ENCODE peak calls at places on chromosomes 5 and 9, in six cellular contexts. N is K562, D is spleen, A is right lobe of liver, W is esophagus squamous epithelium, I is IMR-90. R is an unnamed sample.

GRCh38 chr5:34656700-34657549 is 797 bp downstream of the RAI14 start:
- DNase-seq in W (no peak), I (no peak), D (no peak), A (peak; percentile 58), N (peak; percentile 61), R (peak; percentile 21)

GRCh38 chr9:80242022-80242421 is 670.3 kb downstream of the TLE4 start:
- DNase-seq in I (no peak), N (no peak), A (no peak), D (no peak), W (no peak), R (no peak)

GRCh38 chr5:76527685-76528161 is 95.5 kb downstream of the F2RL2 start:
- DNase-seq in N (no peak), W (no peak), A (no peak), I (peak; percentile 17), D (no peak), R (no peak)

GRCh38 chr5:5537426-5537825 is 114.9 kb downstream of the ICE1 start:
- DNase-seq in D (no peak), I (no peak), N (no peak), W (no peak), A (no peak), R (no peak)

GRCh38 chr5:17105744-17106450 is 111.5 kb upstream of the BASP1 start:
- DNase-seq in I (peak; percentile 84), W (no peak), N (no peak), A (no peak), D (no peak), R (no peak)

GRCh38 chr5:51500-51823 is 40.5 kb upstream of the PLEKHG4B start:
- DNase-seq in W (no peak), A (no peak), D (no peak), I (no peak), N (no peak), R (no peak)

GRCh38 chr9:134781895-134782294 is 98.7 kb upstream of the FCN2 start:
- DNase-seq in D (no peak), I (no peak), N (peak; percentile 23), W (no peak), A (no peak), R (no peak)

GRCh38 chr9:81999806-82000205 is 11.2 kb downstream of the SPATA31D1 start:
- DNase-seq in N (no peak), I (no peak), W (no peak), D (no peak), A (no peak), R (no peak)

GRCh38 chr9:75101004-75101601 is 12.8 kb downstream of the OSTF1 start:
- DNase-seq in N (no peak), D (no peak), W (no peak), A (peak; percentile 61), I (no peak), R (no peak)

GRCh38 chr5:59607126-59607807 is 286.3 kb downstream of the PDE4D start:
- DNase-seq in D (no peak), W (no peak), I (no peak), A (no peak), N (no peak), R (no peak)

GRCh38 chr5:178285399-178286225 is 53.0 kb upstream of the PHYKPL start:
- DNase-seq in D (peak; percentile 55), N (no peak), I (no peak), W (no peak), A (peak; percentile 49), R (no peak)

GRCh38 chr9:36166150-36166927 is 2.8 kb upstream of the CCIN start:
- DNase-seq in W (no peak), N (peak; percentile 81), A (peak; percentile 85), I (peak; percentile 81), D (peak; percentile 96), R (peak; percentile 95)

GRCh38 chr5:176608142-176608705 is 1.7 kb downstream of the GPRIN1 start:
- DNase-seq in N (no peak), A (no peak), I (no peak), D (no peak), W (no peak), R (no peak)

GRCh38 chr5:154366353-154366752 is 79.4 kb upstream of the SAP30L start:
- DNase-seq in I (peak; percentile 82), N (no peak), W (no peak), A (no peak), D (no peak), R (no peak)

GRCh38 chr5:59174248-59174844 is 591.5 kb downstream of the RAB3C start:
- DNase-seq in D (no peak), W (no peak), I (peak; percentile 87), A (no peak), N (peak; percentile 44), R (no peak)

GRCh38 chr9:18327106-18327505 is 146.8 kb upstream of the ADAMTSL1 start:
- DNase-seq in N (no peak), W (no peak), A (no peak), I (no peak), D (no peak), R (no peak)

GRCh38 chr5:6527749-6528455 is 79.2 kb downstream of the UBE2QL1 start:
- DNase-seq in I (no peak), D (no peak), W (no peak), N (no peak), A (no peak), R (no peak)

GRCh38 chr5:2861605-2862004 is 110.1 kb upstream of the IRX2 start:
- DNase-seq in I (no peak), A (no peak), W (no peak), N (no peak), D (no peak), R (no peak)

GRCh38 chr5:75040973-75041372 is 11.4 kb downstream of the GCNT4 start:
- DNase-seq in N (no peak), W (no peak), D (no peak), I (peak; percentile 69), A (no peak), R (no peak)

GRCh38 chr5:91119265-91119664 is 263.9 kb downstream of the ARRDC3 start:
- DNase-seq in W (no peak), D (no peak), I (no peak), N (no peak), A (no peak), R (no peak)

GRCh38 chr9:80004687-80005086 is 432.9 kb downstream of the TLE4 start:
- DNase-seq in A (no peak), W (no peak), D (no peak), I (no peak), N (no peak), R (no peak)

GRCh38 chr5:110258460-110258859 is 468.0 kb downstream of the TMEM232 start:
- DNase-seq in A (no peak), N (no peak), I (no peak), W (no peak), D (no peak), R (no peak)

GRCh38 chr5:92800360-92800759 is 780.7 kb downstream of the NR2F1-AS1 start:
- DNase-seq in A (no peak), D (no peak), N (no peak), I (peak; percentile 89), W (no peak), R (no peak)

GRCh38 chr5:13976867-13977479 is 32.5 kb upstream of the DNAH5 start:
- DNase-seq in I (peak; percentile 70), D (no peak), N (peak; percentile 37), A (no peak), W (no peak), R (no peak)

GRCh38 chr5:39331993-39332392 is 32.3 kb downstream of the C9 start:
- DNase-seq in W (no peak), A (no peak), I (no peak), D (no peak), N (no peak), R (no peak)

GRCh38 chr9:7338586-7339281 is 460.8 kb downstream of the DMAC1 start:
- DNase-seq in N (no peak), D (no peak), W (no peak), I (no peak), A (no peak), R (no peak)

GRCh38 chr9:7333714-7334113 is 465.9 kb downstream of the DMAC1 start:
- DNase-seq in W (no peak), I (peak; percentile 34), D (no peak), N (no peak), A (no peak), R (no peak)

GRCh38 chr9:7328453-7328852 is 471.1 kb downstream of the DMAC1 start:
- DNase-seq in I (no peak), D (no peak), N (no peak), A (no peak), W (no peak), R (no peak)

GRCh38 chr9:7336356-7337075 is 463.1 kb downstream of the DMAC1 start:
- DNase-seq in N (no peak), W (no peak), A (no peak), D (no peak), I (peak; percentile 60), R (no peak)

GRCh38 chr9:7332780-7333179 is 466.8 kb downstream of the DMAC1 start:
- DNase-seq in N (no peak), D (no peak), I (no peak), A (no peak), W (no peak), R (no peak)
- TF ChIP-seq POLR2A in N (no peak), D (no peak), I (no peak), A (no peak), W (no peak), R (no peak)

GRCh38 chr5:132736853-132737833 is at the start of gene KIF3A:
- DNase-seq in D (peak; percentile 99), I (peak; percentile 91), A (peak; percentile 99), N (peak; percentile 99), W (peak; percentile 70), R (peak; percentile 97)
- TF ChIP-seq POLR2A in D (no peak), I (no peak), A (no peak), N (peak; percentile 52), W (no peak), R (peak; percentile 69)

DNA sequence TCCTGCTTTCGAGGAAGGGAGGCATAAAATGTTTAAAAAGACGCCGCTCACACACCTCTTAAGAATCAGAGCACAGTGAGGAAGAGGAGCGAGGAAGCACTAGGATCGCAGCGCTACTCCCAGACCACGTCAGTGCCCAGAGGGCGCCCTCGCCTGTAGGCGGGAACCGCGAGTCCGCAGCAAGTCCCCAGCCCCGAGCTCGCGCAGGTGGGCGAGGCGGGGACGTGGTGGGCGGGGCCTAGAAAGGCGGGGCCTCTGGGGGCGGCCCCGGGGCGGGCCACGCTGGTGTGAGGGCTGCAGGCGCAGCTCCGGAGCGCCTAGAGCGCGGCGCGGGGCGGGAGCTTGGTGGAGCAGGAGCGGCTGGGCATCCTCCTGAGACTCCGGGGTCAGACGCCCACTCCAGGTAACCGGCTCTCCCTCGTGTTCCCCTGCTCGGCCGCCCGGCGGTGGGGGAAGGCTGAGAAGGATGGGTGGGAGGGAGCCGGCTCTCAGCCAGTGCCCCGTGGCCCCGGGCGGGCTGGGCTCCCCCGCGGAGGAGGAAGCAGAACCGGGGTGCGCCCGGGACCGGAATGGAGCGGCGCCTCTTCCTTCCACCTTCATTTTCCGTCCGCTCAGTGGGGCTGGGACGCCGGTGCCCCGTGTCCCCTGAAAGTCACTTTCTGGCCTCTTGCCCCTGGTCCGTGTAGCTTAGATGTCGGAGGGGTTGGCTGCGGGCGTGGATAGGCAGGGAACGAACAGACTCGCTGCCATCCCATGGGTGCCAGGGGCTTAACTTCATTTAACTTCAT is at the start of gene GCNT1:
- DNase-seq in N (peak; percentile 83), A (peak; percentile 84), W (peak; percentile 38), D (peak; percentile 98), I (peak; percentile 60), R (peak; percentile 83)
- TF ChIP-seq POLR2A in N (no peak), A (peak; percentile 33), W (peak; percentile 41), D (no peak), I (no peak), R (peak; percentile 82)

DNA sequence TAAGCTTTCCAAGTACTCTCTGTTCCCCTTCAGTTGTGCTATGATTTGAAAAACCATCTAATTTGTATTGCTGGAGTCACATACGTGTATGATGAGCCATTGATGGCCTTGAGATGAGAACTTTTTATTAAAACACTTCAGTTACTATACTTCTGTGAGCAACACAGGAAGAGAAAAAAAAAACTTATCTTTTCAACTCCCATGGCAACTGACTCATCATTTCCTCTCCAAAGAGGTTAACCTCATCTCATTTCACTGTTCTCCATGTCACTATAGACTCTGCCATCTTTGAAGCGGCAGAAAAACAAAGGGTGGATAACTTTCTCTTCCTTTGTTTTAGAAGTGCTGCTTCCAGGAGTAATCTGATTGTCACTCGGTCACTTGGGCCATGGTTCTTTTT is 104.3 kb upstream of the PCSK1 start:
- DNase-seq in D (no peak), N (peak; percentile 3), A (no peak), I (peak; percentile 89), W (no peak), R (no peak)
- TF ChIP-seq POLR2A in D (no peak), N (no peak), A (no peak), I (no peak), W (no peak), R (no peak)